ENCODE peak calls at places on chromosomes 7 and 10, in six cellular contexts. G is prostate gland, U is hepatocyte, F is mammary epithelial cell, A is keratinocyte, P is upper lobe of right lung. L is an unnamed sample.

GRCh38 chr7:90244565-90244908 is 437 bp upstream of the CFAP69 start:
- DNase-seq in G (no peak), U (no peak), F (no peak), A (no peak), P (no peak), L (no peak)

GRCh38 chr10:2744547-2745212 is 322.7 kb upstream of the PFKP start:
- DNase-seq in G (no peak), U (no peak), F (no peak), A (no peak), P (no peak), L (no peak)

GRCh38 chr7:94511763-94512162 is 2.2 kb downstream of the CASD1 start:
- DNase-seq in G (no peak), U (no peak), F (peak; percentile 71), A (peak; percentile 11), P (no peak), L (no peak)

GRCh38 chr10:75294866-75295692 is 59.3 kb upstream of the COMTD1 start:
- DNase-seq in G (peak; percentile 94), U (peak; percentile 91), F (peak; percentile 94), A (peak; percentile 73), P (peak; percentile 87), L (peak; percentile 82)

GRCh38 chr10:72263613-72264241 is 10.0 kb upstream of the DDIT4 start:
- DNase-seq in G (peak; percentile 86), U (peak; percentile 81), F (peak; percentile 96), A (peak; percentile 85), P (peak; percentile 72), L (no peak)

GRCh38 chr7:113267271-113267670 is 148.9 kb upstream of the SMIM30 start:
- DNase-seq in G (no peak), U (no peak), F (peak; percentile 10), A (no peak), P (no peak), L (no peak)

GRCh38 chr7:157926107-157926506 is 589.3 kb downstream of the DNAJB6 start:
- DNase-seq in G (no peak), U (no peak), F (no peak), A (no peak), P (no peak), L (no peak)

GRCh38 chr10:77220150-77220549 is 417.5 kb downstream of the KCNMA1 start:
- DNase-seq in G (no peak), U (no peak), F (no peak), A (no peak), P (no peak), L (no peak)

GRCh38 chr7:74280985-74281384 is 8.2 kb upstream of the CLIP2 start:
- DNase-seq in G (no peak), U (no peak), F (no peak), A (no peak), P (no peak), L (no peak)

GRCh38 chr7:41708621-41709358 is 5.9 kb upstream of the INHBA start:
- DNase-seq in G (no peak), U (no peak), F (no peak), A (no peak), P (no peak), L (no peak)

GRCh38 chr7:73986158-73986631 is 41.8 kb upstream of the ELN start:
- DNase-seq in G (no peak), U (peak; percentile 51), F (no peak), A (no peak), P (no peak), L (peak; percentile 87)

GRCh38 chr10:80459047-80459865 is 5.1 kb downstream of the TSPAN14 start:
- DNase-seq in G (peak; percentile 48), U (no peak), F (peak; percentile 93), A (no peak), P (peak; percentile 90), L (peak; percentile 20)

GRCh38 chr7:70143089-70144044 is 545.1 kb downstream of the AUTS2 start:
- DNase-seq in G (no peak), U (no peak), F (no peak), A (no peak), P (no peak), L (no peak)

GRCh38 chr7:117555260-117555659 is 75.4 kb downstream of the CFTR start:
- DNase-seq in G (no peak), U (no peak), F (no peak), A (no peak), P (no peak), L (no peak)

GRCh38 chr10:56329961-56330360 is 31.1 kb downstream of the ZWINT start:
- DNase-seq in G (no peak), U (no peak), F (no peak), A (no peak), P (no peak), L (no peak)

GRCh38 chr10:32489935-32490334 is 44.0 kb downstream of the CCDC7 start:
- DNase-seq in G (no peak), U (no peak), F (no peak), A (no peak), P (no peak), L (no peak)

GRCh38 chr10:1123198-1123597 is 67.0 kb downstream of the WDR37 start:
- DNase-seq in G (no peak), U (no peak), F (no peak), A (no peak), P (no peak), L (no peak)

GRCh38 chr10:118373786-118374185 is 31.7 kb upstream of the FAM204A start:
- DNase-seq in G (no peak), U (no peak), F (peak; percentile 57), A (peak; percentile 4), P (no peak), L (no peak)

GRCh38 chr10:24953350-24954074 is 1.1 kb upstream of the PRTFDC1 start:
- DNase-seq in G (no peak), U (no peak), F (no peak), A (no peak), P (no peak), L (no peak)

GRCh38 chr10:107095125-107095524 is 69.4 kb downstream of the SORCS1 start:
- DNase-seq in G (no peak), U (peak; percentile 33), F (no peak), A (no peak), P (no peak), L (no peak)

GRCh38 chr7:44587843-44588711 is 6.0 kb upstream of the TMED4 start:
- DNase-seq in G (peak; percentile 58), U (peak; percentile 64), F (peak; percentile 51), A (no peak), P (no peak), L (peak; percentile 36)

GRCh38 chr10:46520941-46521340 is 35.5 kb downstream of the GPRIN2 start:
- DNase-seq in G (no peak), U (no peak), F (peak; percentile 78), A (peak; percentile 5), P (peak; percentile 64), L (peak; percentile 7)

GRCh38 chr7:127907638-127908040 is 123.6 kb downstream of the LRRC4 start:
- DNase-seq in G (no peak), U (peak; percentile 56), F (peak; percentile 20), A (no peak), P (no peak), L (no peak)

GRCh38 chr7:127908430-127909258 is 122.6 kb downstream of the LRRC4 start:
- DNase-seq in G (no peak), U (no peak), F (no peak), A (no peak), P (no peak), L (no peak)

GRCh38 chr7:127904706-127905056 is 126.6 kb downstream of the LRRC4 start:
- DNase-seq in G (no peak), U (no peak), F (peak; percentile 3), A (no peak), P (no peak), L (peak; percentile 56)

GRCh38 chr7:127905491-127906330 is 125.5 kb downstream of the LRRC4 start:
- DNase-seq in G (no peak), U (no peak), F (peak; percentile 86), A (no peak), P (no peak), L (no peak)

GRCh38 chr7:127907110-127907509 is 124.1 kb downstream of the LRRC4 start:
- DNase-seq in G (no peak), U (no peak), F (no peak), A (no peak), P (no peak), L (no peak)
- TF ChIP-seq CTCF in G (no peak), U (no peak), F (no peak), A (no peak), P (no peak), L (no peak)

GRCh38 chr7:32579776-32580175 is 84.5 kb downstream of the AVL9 start:
- DNase-seq in G (no peak), U (no peak), F (peak; percentile 9), A (no peak), P (no peak), L (no peak)

GRCh38 chr7:32577421-32577820 is 82.1 kb downstream of the AVL9 start:
- DNase-seq in G (no peak), U (no peak), F (no peak), A (no peak), P (no peak), L (no peak)

GRCh38 chr7:32569388-32570289 is 74.3 kb downstream of the AVL9 start:
- DNase-seq in G (no peak), U (no peak), F (no peak), A (no peak), P (no peak), L (no peak)

GRCh38 chr7:32573110-32573687 is 77.9 kb downstream of the AVL9 start:
- DNase-seq in G (no peak), U (no peak), F (peak; percentile 67), A (no peak), P (no peak), L (no peak)

DNA sequence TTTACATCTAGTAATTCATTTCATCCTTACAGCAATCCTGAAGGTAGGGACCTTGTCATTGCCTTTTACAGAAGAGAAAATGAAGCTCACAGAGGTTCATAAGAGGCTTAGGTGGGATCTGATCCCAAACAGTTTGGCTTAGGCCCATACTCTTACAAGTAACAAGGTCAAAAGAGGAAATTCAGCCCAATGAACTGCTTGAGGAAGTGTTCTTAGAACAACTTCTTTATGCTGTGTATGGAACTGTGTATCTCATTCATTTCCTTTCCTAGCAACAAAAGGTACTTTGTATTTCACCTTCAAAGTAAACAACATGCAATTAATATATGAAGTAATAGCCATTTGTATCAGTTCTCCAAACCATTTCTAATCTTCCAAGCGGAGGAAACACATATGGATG is 79.3 kb downstream of the AVL9 start:
- DNase-seq in G (no peak), U (no peak), F (no peak), A (no peak), P (no peak), L (no peak)
- H3K27ac ChIP-seq in G (no peak overlapping the region), U (no peak overlapping the region), F (no peak overlapping the region), A (no peak overlapping the region), P (no peak overlapping the region), L (no peak overlapping the region)

GRCh38 chr10:110642204-110642979 is 1.7 kb upstream of the RBM20 start:
- DNase-seq in G (no peak), U (no peak), F (no peak), A (no peak), P (no peak), L (no peak)
- H3K27me3 ChIP-seq in G (peaks cover 32% of the 10 kb centered on the region), U (peaks cover 43% of the 10 kb centered on the region), F (peaks cover 23% of the 10 kb centered on the region), A (peaks cover 34% of the 10 kb centered on the region), P (peaks cover 69% of the 10 kb centered on the region), L (no peaks in the 10 kb centered on the region)

GRCh38 chr10:54983255-54983654 is 182.2 kb upstream of the PCDH15 start:
- DNase-seq in G (no peak), U (no peak), F (no peak), A (no peak), P (no peak), L (no peak)

DNA sequence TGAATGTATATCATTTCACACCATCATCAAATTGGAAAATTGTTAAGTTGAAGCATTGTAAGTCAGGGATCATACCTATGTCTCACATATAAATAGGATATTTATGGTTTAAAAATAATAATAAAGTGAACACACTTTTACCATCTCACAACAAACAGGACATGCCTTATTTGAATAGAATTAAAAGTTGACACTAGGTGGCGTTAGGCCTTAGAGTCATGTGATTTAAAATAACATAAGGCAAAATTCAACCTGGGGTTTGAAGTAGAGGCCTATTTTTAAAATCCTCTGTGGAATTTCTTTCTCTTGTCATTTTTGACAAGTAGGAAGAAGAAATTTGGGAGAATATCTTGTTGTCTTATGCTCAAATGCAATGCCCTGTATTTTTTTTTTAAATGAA is 184.7 kb upstream of the PCDH15 start:
- DNase-seq in G (no peak), U (peak; percentile 43), F (peak; percentile 4), A (no peak), P (no peak), L (no peak)
- TF ChIP-seq CTCF in G (no peak), U (peak; percentile 53), F (peak; percentile 50), A (no peak), P (peak; percentile 47), L (peak; percentile 35)